ENCODE peak calls at places on chromosomes 11 and 22, in five cellular contexts. One of them, this sample, is unnamed.

GRCh38 chr11:114787126-114787525 is 108.8 kb downstream of the NXPE2 start:
- DNase-seq in stimulated activated CD4-positive, alpha-beta T cell treated with anti-CD3 and anti-CD28 coated beads, Interleukin-2, amount 100 ng/mL, for 48 hours: no peak
- DNase-seq in GM03348: no peak
- DNase-seq in NB4: no peak
- DNase-seq in iris pigment epithelial cell: no peak
- DNase-seq in this sample: no peak

GRCh38 chr22:49914256-49914655 is 4.0 kb downstream of the ALG12 start:
- DNase-seq in stimulated activated CD4-positive, alpha-beta T cell treated with anti-CD3 and anti-CD28 coated beads, Interleukin-2, amount 100 ng/mL, for 48 hours: no peak
- DNase-seq in GM03348: no peak
- DNase-seq in NB4: no peak
- DNase-seq in iris pigment epithelial cell: no peak
- DNase-seq in this sample: no peak

GRCh38 chr11:10540546-10540914 is 457 bp downstream of the RNF141 start:
- DNase-seq in stimulated activated CD4-positive, alpha-beta T cell treated with anti-CD3 and anti-CD28 coated beads, Interleukin-2, amount 100 ng/mL, for 48 hours: no peak
- DNase-seq in GM03348: peak; percentile 45
- DNase-seq in NB4: peak; percentile 51
- DNase-seq in iris pigment epithelial cell: peak; percentile 40
- DNase-seq in this sample: no peak

GRCh38 chr11:26943636-26944035 is 50.3 kb upstream of the FIBIN start:
- DNase-seq in stimulated activated CD4-positive, alpha-beta T cell treated with anti-CD3 and anti-CD28 coated beads, Interleukin-2, amount 100 ng/mL, for 48 hours: no peak
- DNase-seq in GM03348: no peak
- DNase-seq in NB4: no peak
- DNase-seq in iris pigment epithelial cell: peak; percentile 38
- DNase-seq in this sample: no peak

GRCh38 chr22:19478466-19479357 is at the start of gene UFD1:
- DNase-seq in stimulated activated CD4-positive, alpha-beta T cell treated with anti-CD3 and anti-CD28 coated beads, Interleukin-2, amount 100 ng/mL, for 48 hours: peak; percentile 68
- DNase-seq in GM03348: peak; percentile 91
- DNase-seq in NB4: peak; percentile 84
- DNase-seq in iris pigment epithelial cell: peak; percentile 83
- DNase-seq in this sample: peak; percentile 73

GRCh38 chr11:119486691-119487259 is 63.8 kb upstream of the THY1 start:
- DNase-seq in stimulated activated CD4-positive, alpha-beta T cell treated with anti-CD3 and anti-CD28 coated beads, Interleukin-2, amount 100 ng/mL, for 48 hours: no peak
- DNase-seq in GM03348: no peak
- DNase-seq in NB4: no peak
- DNase-seq in iris pigment epithelial cell: no peak
- DNase-seq in this sample: no peak

GRCh38 chr22:35630387-35630793 is 13.3 kb upstream of the MB start:
- DNase-seq in stimulated activated CD4-positive, alpha-beta T cell treated with anti-CD3 and anti-CD28 coated beads, Interleukin-2, amount 100 ng/mL, for 48 hours: no peak
- DNase-seq in GM03348: peak; percentile 74
- DNase-seq in NB4: no peak
- DNase-seq in iris pigment epithelial cell: peak; percentile 33
- DNase-seq in this sample: no peak

GRCh38 chr11:119758291-119758690 is 29.3 kb upstream of the NECTIN1 start:
- DNase-seq in stimulated activated CD4-positive, alpha-beta T cell treated with anti-CD3 and anti-CD28 coated beads, Interleukin-2, amount 100 ng/mL, for 48 hours: no peak
- DNase-seq in GM03348: peak; percentile 61
- DNase-seq in NB4: no peak
- DNase-seq in iris pigment epithelial cell: peak; percentile 88
- DNase-seq in this sample: no peak

GRCh38 chr11:119337581-119338317 is 2.9 kb downstream of the C1QTNF5 start:
- DNase-seq in stimulated activated CD4-positive, alpha-beta T cell treated with anti-CD3 and anti-CD28 coated beads, Interleukin-2, amount 100 ng/mL, for 48 hours: no peak
- DNase-seq in GM03348: peak; percentile 60
- DNase-seq in NB4: peak; percentile 49
- DNase-seq in iris pigment epithelial cell: no peak
- DNase-seq in this sample: no peak

GRCh38 chr22:37171662-37172061 is 16.4 kb downstream of the C1QTNF6 start:
- DNase-seq in stimulated activated CD4-positive, alpha-beta T cell treated with anti-CD3 and anti-CD28 coated beads, Interleukin-2, amount 100 ng/mL, for 48 hours: no peak
- DNase-seq in GM03348: no peak
- DNase-seq in NB4: no peak
- DNase-seq in iris pigment epithelial cell: no peak
- DNase-seq in this sample: no peak

GRCh38 chr11:28009383-28009782 is 98.6 kb downstream of the KIF18A start:
- DNase-seq in stimulated activated CD4-positive, alpha-beta T cell treated with anti-CD3 and anti-CD28 coated beads, Interleukin-2, amount 100 ng/mL, for 48 hours: no peak
- DNase-seq in GM03348: peak; percentile 41
- DNase-seq in NB4: peak; percentile 8
- DNase-seq in iris pigment epithelial cell: peak; percentile 83
- DNase-seq in this sample: no peak

GRCh38 chr11:64298966-64299846 is 952 bp upstream of the CATSPERZ start:
- DNase-seq in stimulated activated CD4-positive, alpha-beta T cell treated with anti-CD3 and anti-CD28 coated beads, Interleukin-2, amount 100 ng/mL, for 48 hours: no peak
- DNase-seq in GM03348: peak; percentile 58
- DNase-seq in NB4: no peak
- DNase-seq in iris pigment epithelial cell: no peak
- DNase-seq in this sample: no peak

GRCh38 chr11:75639752-75640151 is 29.1 kb downstream of the MAP6 start:
- DNase-seq in stimulated activated CD4-positive, alpha-beta T cell treated with anti-CD3 and anti-CD28 coated beads, Interleukin-2, amount 100 ng/mL, for 48 hours: no peak
- DNase-seq in GM03348: peak; percentile 55
- DNase-seq in NB4: no peak
- DNase-seq in iris pigment epithelial cell: peak; percentile 63
- DNase-seq in this sample: no peak

GRCh38 chr22:40728731-40729189 is 49.5 kb downstream of the MCHR1 start:
- DNase-seq in stimulated activated CD4-positive, alpha-beta T cell treated with anti-CD3 and anti-CD28 coated beads, Interleukin-2, amount 100 ng/mL, for 48 hours: no peak
- DNase-seq in GM03348: no peak
- DNase-seq in NB4: no peak
- DNase-seq in iris pigment epithelial cell: peak; percentile 49
- DNase-seq in this sample: no peak

GRCh38 chr11:47907499-47907898 is 59.3 kb upstream of the NUP160 start:
- DNase-seq in stimulated activated CD4-positive, alpha-beta T cell treated with anti-CD3 and anti-CD28 coated beads, Interleukin-2, amount 100 ng/mL, for 48 hours: no peak
- DNase-seq in GM03348: peak; percentile 37
- DNase-seq in NB4: no peak
- DNase-seq in iris pigment epithelial cell: peak; percentile 86
- DNase-seq in this sample: no peak

GRCh38 chr11:34333787-34334186 is 24.0 kb downstream of the ABTB2 start:
- DNase-seq in stimulated activated CD4-positive, alpha-beta T cell treated with anti-CD3 and anti-CD28 coated beads, Interleukin-2, amount 100 ng/mL, for 48 hours: no peak
- DNase-seq in GM03348: no peak
- DNase-seq in NB4: no peak
- DNase-seq in iris pigment epithelial cell: no peak
- DNase-seq in this sample: no peak

GRCh38 chr11:99376463-99376862 is 355.7 kb downstream of the CNTN5 start:
- DNase-seq in stimulated activated CD4-positive, alpha-beta T cell treated with anti-CD3 and anti-CD28 coated beads, Interleukin-2, amount 100 ng/mL, for 48 hours: no peak
- DNase-seq in GM03348: no peak
- DNase-seq in NB4: no peak
- DNase-seq in iris pigment epithelial cell: peak; percentile 4
- DNase-seq in this sample: no peak

This sample was measured in GM12892.